ENCODE peak calls at places on chromosome 14, in six cellular contexts. B is endothelial cell of umbilical vein, M is spleen, O is WTC11, E is AG09319, V is esophagus squamous epithelium. F is an unnamed sample.

GRCh38 chr14:73307261-73307660 is 70.0 kb downstream of the PAPLN start:
- DNase-seq in B (no peak), M (no peak), E (no peak), V (no peak), O (no peak), F (no peak)

GRCh38 chr14:23876160-23876750 is 77.3 kb upstream of the DHRS4 start:
- DNase-seq in O (no peak), V (no peak), M (no peak), B (no peak), E (no peak), F (no peak)

GRCh38 chr14:90175631-90176030 is 80.7 kb upstream of the PSMC1 start:
- DNase-seq in E (no peak), O (no peak), B (no peak), V (no peak), M (no peak), F (no peak)

GRCh38 chr14:33480589-33481184 is 470.2 kb downstream of the EGLN3 start:
- DNase-seq in E (no peak), O (no peak), V (no peak), B (no peak), M (no peak), F (no peak)

GRCh38 chr14:68292467-68293334 is 473.1 kb downstream of the RAD51B start:
- DNase-seq in V (no peak), E (no peak), O (no peak), M (no peak), B (no peak), F (no peak)

GRCh38 chr14:90383731-90384542 is 12.9 kb upstream of the CALM1 start:
- DNase-seq in V (no peak), E (no peak), M (peak), B (peak), O (peak), F (peak)

GRCh38 chr14:59018978-59019377 is 169.5 kb upstream of the DAAM1 start:
- DNase-seq in B (no peak), E (no peak), O (peak), V (no peak), M (no peak), F (no peak)

GRCh38 chr14:31536201-31536960 is 24.8 kb upstream of the NUBPL start:
- DNase-seq in M (no peak), B (no peak), E (no peak), V (no peak), O (no peak), F (no peak)

GRCh38 chr14:51020024-51020710 is 74.7 kb downstream of the TRIM9 start:
- DNase-seq in M (no peak), V (no peak), B (no peak), E (no peak), O (no peak), F (no peak)

GRCh38 chr14:105272623-105273022 is 24.3 kb downstream of the BTBD6 start:
- DNase-seq in V (no peak), B (no peak), M (no peak), O (no peak), E (no peak), F (no peak)

GRCh38 chr14:65231286-65231980 is 129.1 kb upstream of the MAX start:
- DNase-seq in B (no peak), O (no peak), M (peak), E (no peak), V (no peak), F (no peak)

GRCh38 chr14:33916663-33917565 is 34.0 kb downstream of the EGLN3 start:
- DNase-seq in V (no peak), E (no peak), M (no peak), B (peak), O (no peak), F (no peak)

GRCh38 chr14:49692895-49693737 is at the start of gene KLHDC1:
- DNase-seq in O (peak), B (peak), E (peak), M (peak), V (peak), F (peak)

GRCh38 chr14:37594916-37595808 is at the start of the genes FOXA1 and TTC6:
- DNase-seq in O (peak), V (no peak), B (no peak), M (no peak), E (no peak), F (no peak)

GRCh38 chr14:49993565-49993964 is 100.7 kb downstream of the ARF6 start:
- DNase-seq in O (no peak), V (no peak), E (no peak), B (no peak), M (no peak), F (no peak)

GRCh38 chr14:76770521-76771431 is 9.5 kb downstream of the VASH1 start:
- DNase-seq in V (no peak), B (no peak), M (peak), O (no peak), E (no peak), F (no peak)

GRCh38 chr14:86961106-86961716 is 1031.8 kb downstream of the GALC start:
- DNase-seq in M (no peak), O (peak), E (no peak), B (no peak), V (no peak), F (no peak)

GRCh38 chr14:21526672-21527319 is 650 bp upstream of the SALL2 start:
- DNase-seq in E (no peak), B (no peak), V (no peak), M (no peak), O (peak), F (no peak)

GRCh38 chr14:77133718-77134338 is 7.8 kb downstream of the ZDHHC22 start:
- DNase-seq in V (no peak), B (peak), M (peak), O (peak), E (no peak), F (peak)

GRCh38 chr14:33897878-33898535 is 52.9 kb downstream of the EGLN3 start:
- DNase-seq in B (no peak), M (no peak), E (no peak), O (no peak), V (no peak), F (no peak)

GRCh38 chr14:102501751-102502315 is 7.7 kb downstream of the ANKRD9 start:
- DNase-seq in E (no peak), B (no peak), M (no peak), O (peak), V (no peak), F (no peak)
- TF ChIP-seq CTCF in E (no peak), B (no peak), M (no peak), O (peak), V (no peak), F (no peak)

GRCh38 chr14:101226265-101226602 is 322.7 kb upstream of the RTL1 start:
- DNase-seq in O (no peak), B (no peak), V (no peak), M (no peak), E (no peak), F (no peak)
- TF ChIP-seq CTCF in O (no peak), B (no peak), V (no peak), M (no peak), E (no peak), F (no peak)

GRCh38 chr14:26730929-26731618 is 133.2 kb upstream of the NOVA1 start:
- DNase-seq in B (peak), E (no peak), O (peak), M (no peak), V (no peak), F (no peak)
- TF ChIP-seq CTCF in B (peak), E (peak), O (peak), M (no peak), V (no peak), F (no peak)

DNA sequence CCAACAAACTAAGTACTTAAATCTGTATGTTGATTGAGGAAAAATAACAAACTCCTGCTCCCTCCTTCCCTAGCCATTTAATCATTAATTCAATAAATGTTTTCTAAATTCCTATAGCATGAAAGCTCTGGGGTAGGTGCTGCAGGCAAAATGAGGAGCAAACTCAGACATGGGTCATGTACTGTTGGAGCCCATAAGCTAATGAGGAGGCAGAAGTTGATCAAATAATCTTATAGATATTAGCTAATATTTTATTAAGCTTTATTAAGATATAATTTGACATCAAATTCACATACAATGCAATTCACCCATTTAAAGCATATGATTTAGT is 70.6 kb downstream of the SYNE2 start:
- DNase-seq in B (no peak), V (no peak), M (no peak), E (no peak), O (no peak), F (no peak)
- TF ChIP-seq CTCF in B (no peak), V (no peak), M (no peak), E (no peak), O (no peak), F (no peak)

GRCh38 chr14:92794547-92794941 is 439 bp downstream of the GOLGA5 start:
- DNase-seq in O (peak), M (no peak), E (no peak), V (no peak), B (peak), F (no peak)

GRCh38 chr14:92797935-92798653 is 4.0 kb downstream of the GOLGA5 start:
- DNase-seq in O (no peak), M (no peak), E (no peak), V (no peak), B (no peak), F (no peak)

GRCh38 chr14:92794961-92795360 is 856 bp downstream of the GOLGA5 start:
- DNase-seq in E (no peak), O (no peak), M (no peak), B (no peak), V (no peak), F (no peak)

GRCh38 chr14:92792885-92793284 is 1.2 kb upstream of the GOLGA5 start:
- DNase-seq in E (no peak), M (no peak), V (no peak), B (no peak), O (no peak), F (no peak)

GRCh38 chr14:92793709-92794546 is at the start of gene GOLGA5:
- DNase-seq in O (peak), M (peak), E (peak), B (peak), V (peak), F (peak)
- TF ChIP-seq CTCF in O (no peak), M (peak), E (no peak), B (no peak), V (no peak), F (no peak)

GRCh38 chr14:43361766-43362165 is 1145.3 kb downstream of the FSCB start:
- DNase-seq in E (no peak), V (no peak), M (no peak), O (no peak), B (no peak), F (no peak)

GRCh38 chr14:43360239-43360638 is 1146.8 kb downstream of the FSCB start:
- DNase-seq in V (no peak), B (no peak), M (no peak), O (no peak), E (no peak), F (no peak)

GRCh38 chr14:43356382-43356781 is 1150.7 kb downstream of the FSCB start:
- DNase-seq in E (no peak), M (no peak), B (no peak), V (no peak), O (no peak), F (no peak)

GRCh38 chr14:43359317-43359716 is 1147.8 kb downstream of the FSCB start:
- DNase-seq in M (no peak), V (no peak), B (no peak), O (no peak), E (no peak), F (no peak)

GRCh38 chr14:43356984-43357545 is 1150.0 kb downstream of the FSCB start:
- DNase-seq in B (no peak), V (no peak), E (no peak), M (no peak), O (no peak), F (no peak)
- TF ChIP-seq CTCF in B (no peak), V (no peak), E (no peak), M (no peak), O (no peak), F (no peak)

GRCh38 chr14:103680491-103681231 is 34.6 kb downstream of the XRCC3 start:
- DNase-seq in M (no peak), V (no peak), O (no peak), B (no peak), E (no peak), F (no peak)

GRCh38 chr14:103676881-103677675 is 38.2 kb downstream of the XRCC3 start:
- DNase-seq in M (no peak), E (no peak), B (no peak), V (no peak), O (no peak), F (no peak)

GRCh38 chr14:103683139-103683538 is 32.1 kb downstream of the XRCC3 start:
- DNase-seq in E (no peak), M (no peak), V (no peak), B (no peak), O (no peak), F (no peak)

GRCh38 chr14:103675957-103676356 is 39.3 kb downstream of the XRCC3 start:
- DNase-seq in O (no peak), B (no peak), M (no peak), E (no peak), V (no peak), F (no peak)

DNA sequence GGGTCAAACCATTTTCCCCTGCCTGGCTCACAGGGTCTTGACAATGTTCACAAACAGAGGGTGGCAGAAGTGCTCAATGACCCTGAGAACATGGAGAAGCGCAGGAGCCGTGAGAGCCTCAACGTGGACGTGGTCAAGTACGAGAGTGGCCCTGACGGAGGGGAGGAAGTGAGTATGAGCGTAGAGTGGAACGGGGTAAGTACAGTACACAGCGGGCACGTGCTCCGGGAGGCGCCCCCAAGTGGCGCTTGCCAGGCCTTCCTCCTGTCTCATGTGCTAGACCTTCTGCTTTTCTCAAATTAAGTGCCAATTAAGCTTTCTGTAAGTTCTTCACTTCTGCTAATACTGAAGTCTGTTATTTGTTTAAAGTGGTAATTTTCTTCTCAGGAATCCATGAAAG is 35.9 kb downstream of the XRCC3 start:
- DNase-seq in B (peak), V (no peak), M (peak), E (no peak), O (peak), F (peak)
- TF ChIP-seq CTCF in B (peak), V (peak), M (peak), E (peak), O (no peak), F (peak)

GRCh38 chr14:74459289-74459946 is 33.4 kb upstream of the SYNDIG1L start:
- DNase-seq in B (peak), V (no peak), E (peak), O (peak), M (no peak), F (no peak)
- TF ChIP-seq CTCF in B (peak), V (peak), E (peak), O (peak), M (peak), F (peak)

GRCh38 chr14:52069617-52070431 is 965 bp upstream of the NID2 start:
- DNase-seq in O (peak), M (no peak), B (no peak), V (no peak), E (no peak), F (peak)

GRCh38 chr14:52068741-52069616 is at the start of gene NID2:
- DNase-seq in M (peak), B (peak), O (peak), V (no peak), E (peak), F (peak)

GRCh38 chr14:52064174-52064573 is 4.7 kb downstream of the NID2 start:
- DNase-seq in O (no peak), B (no peak), E (no peak), V (no peak), M (no peak), F (no peak)

GRCh38 chr14:52071675-52072074 is 2.8 kb upstream of the NID2 start:
- DNase-seq in O (no peak), M (no peak), B (peak), V (no peak), E (no peak), F (no peak)

DNA sequence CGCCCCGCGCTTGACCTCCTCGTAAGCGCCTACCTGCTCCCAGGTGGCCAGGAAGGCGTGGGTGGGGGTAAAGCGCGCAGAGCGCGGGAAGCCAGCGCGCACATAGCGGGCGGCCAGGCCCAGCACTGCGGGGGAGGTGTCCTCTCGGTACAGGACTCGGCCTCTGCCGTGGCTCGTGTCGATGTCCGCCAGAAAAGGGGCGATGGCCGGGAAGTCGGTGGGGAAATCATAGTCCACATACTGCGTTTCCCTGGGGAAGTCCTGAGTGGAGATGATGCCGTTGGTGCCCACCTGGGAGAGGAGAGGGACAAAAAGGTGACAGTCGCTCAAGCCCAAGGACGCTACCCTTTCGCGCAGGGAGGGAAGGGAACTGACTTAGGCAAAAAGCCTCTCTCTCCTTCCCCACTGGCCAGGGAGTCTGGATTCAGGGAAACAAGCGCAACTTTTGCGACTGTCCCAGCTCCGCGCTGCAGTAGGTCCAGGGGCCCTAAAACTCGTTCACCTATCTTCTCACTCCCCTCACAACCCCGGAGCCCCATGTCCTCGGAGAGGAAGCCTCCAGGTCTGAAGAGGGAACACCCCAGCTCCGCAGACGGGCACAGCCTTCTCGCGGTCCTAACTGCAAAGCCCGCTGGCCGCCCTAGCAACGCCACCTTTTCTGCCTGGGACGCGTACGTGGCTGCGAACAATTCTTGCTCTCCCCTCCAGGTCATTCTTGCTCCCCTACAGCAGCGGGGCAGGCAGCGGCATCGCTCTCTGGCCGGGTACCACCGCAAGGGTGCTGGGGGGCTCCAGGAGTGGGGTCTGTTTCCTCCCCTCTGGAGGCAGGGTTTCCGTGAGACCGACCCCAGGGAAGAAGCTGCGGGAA is 752 bp downstream of the NID2 start:
- DNase-seq in E (no peak), V (no peak), O (peak), M (peak), B (peak), F (no peak)
- TF ChIP-seq CTCF in E (no peak), V (no peak), O (no peak), M (no peak), B (no peak), F (no peak)

F was measured in natural killer cell.